ENCODE peak calls at places on chromosomes 1 and 21, in seven cellular contexts. One of them, this sample, is unnamed.

GRCh38 chr1:116497660-116498059 is 73.2 kb downstream of the CD58 start:
- DNase-seq in NCI-H1092: no peak
- DNase-seq in HCT116: no peak
- DNase-seq in coronary artery: no peak
- DNase-seq in AML-193: no peak
- DNase-seq in GDM1: no peak
- DNase-seq in HS-5: no peak
- DNase-seq in this sample: no peak

GRCh38 chr1:81582467-81582986 is 218.2 kb upstream of the ADGRL2 start:
- DNase-seq in NCI-H1092: no peak
- DNase-seq in coronary artery: no peak
- DNase-seq in AML-193: no peak
- DNase-seq in HS-5: no peak
- DNase-seq in HCT116: no peak
- DNase-seq in GDM1: no peak
- DNase-seq in this sample: no peak

GRCh38 chr1:66371233-66372005 is 162.5 kb upstream of the SGIP1 start:
- DNase-seq in NCI-H1092: no peak
- DNase-seq in AML-193: no peak
- DNase-seq in GDM1: no peak
- DNase-seq in coronary artery: no peak
- DNase-seq in HS-5: peak
- DNase-seq in HCT116: no peak
- DNase-seq in this sample: peak

GRCh38 chr1:39540504-39541031 is 36.0 kb downstream of the PABPC4 start:
- DNase-seq in coronary artery: peak
- DNase-seq in GDM1: no peak
- DNase-seq in HCT116: no peak
- DNase-seq in AML-193: no peak
- DNase-seq in HS-5: peak
- DNase-seq in NCI-H1092: no peak
- DNase-seq in this sample: no peak

GRCh38 chr1:24901791-24902470 is 28.1 kb downstream of the RUNX3 start:
- DNase-seq in GDM1: no peak
- DNase-seq in coronary artery: peak
- DNase-seq in HS-5: no peak
- DNase-seq in AML-193: no peak
- DNase-seq in HCT116: no peak
- DNase-seq in NCI-H1092: no peak
- DNase-seq in this sample: peak

GRCh38 chr21:43354666-43355065 is 72.3 kb downstream of the SIK1 start:
- DNase-seq in AML-193: no peak
- DNase-seq in coronary artery: no peak
- DNase-seq in NCI-H1092: no peak
- DNase-seq in GDM1: no peak
- DNase-seq in HCT116: no peak
- DNase-seq in HS-5: no peak
- DNase-seq in this sample: no peak

GRCh38 chr1:46429436-46429835 is 35.3 kb downstream of the FAAH start:
- DNase-seq in NCI-H1092: no peak
- DNase-seq in coronary artery: no peak
- DNase-seq in GDM1: no peak
- DNase-seq in HCT116: no peak
- DNase-seq in AML-193: no peak
- DNase-seq in HS-5: no peak
- DNase-seq in this sample: no peak

GRCh38 chr1:44677201-44677520 is 2.6 kb downstream of the ARMH1 start:
- DNase-seq in NCI-H1092: no peak
- DNase-seq in HCT116: no peak
- DNase-seq in HS-5: peak
- DNase-seq in coronary artery: no peak
- DNase-seq in GDM1: no peak
- DNase-seq in AML-193: peak
- DNase-seq in this sample: no peak

GRCh38 chr1:2526824-2527552 is 592 bp upstream of the PANK4 start:
- DNase-seq in AML-193: no peak
- DNase-seq in HS-5: no peak
- DNase-seq in NCI-H1092: no peak
- DNase-seq in HCT116: no peak
- DNase-seq in coronary artery: no peak
- DNase-seq in GDM1: no peak
- DNase-seq in this sample: peak

GRCh38 chr1:177571076-177571475 is 398.8 kb downstream of the SEC16B start:
- DNase-seq in HCT116: no peak
- DNase-seq in AML-193: no peak
- DNase-seq in GDM1: no peak
- DNase-seq in HS-5: no peak
- DNase-seq in coronary artery: no peak
- DNase-seq in NCI-H1092: no peak
- DNase-seq in this sample: no peak

GRCh38 chr1:51583532-51583931 is 33.4 kb upstream of the OSBPL9 start:
- DNase-seq in HCT116: no peak
- DNase-seq in HS-5: no peak
- DNase-seq in NCI-H1092: no peak
- DNase-seq in GDM1: no peak
- DNase-seq in AML-193: no peak
- DNase-seq in coronary artery: peak
- DNase-seq in this sample: no peak

GRCh38 chr1:243343970-243344749 is 88.3 kb downstream of the SDCCAG8 start:
- DNase-seq in NCI-H1092: peak
- DNase-seq in AML-193: peak
- DNase-seq in coronary artery: no peak
- DNase-seq in HS-5: peak
- DNase-seq in GDM1: peak
- DNase-seq in HCT116: peak
- DNase-seq in this sample: no peak

GRCh38 chr21:31903896-31904295 is 31.1 kb downstream of the HUNK start:
- DNase-seq in HCT116: no peak
- DNase-seq in HS-5: no peak
- DNase-seq in GDM1: no peak
- DNase-seq in AML-193: no peak
- DNase-seq in NCI-H1092: no peak
- DNase-seq in coronary artery: no peak
- DNase-seq in this sample: no peak

GRCh38 chr21:17859661-17860060 is 40.5 kb upstream of the C21orf91 start:
- DNase-seq in NCI-H1092: no peak
- DNase-seq in HS-5: no peak
- DNase-seq in HCT116: no peak
- DNase-seq in GDM1: no peak
- DNase-seq in coronary artery: no peak
- DNase-seq in AML-193: no peak
- DNase-seq in this sample: no peak

GRCh38 chr1:8439015-8439702 is 121.2 kb downstream of the SLC45A1 start:
- DNase-seq in NCI-H1092: peak
- DNase-seq in HS-5: no peak
- DNase-seq in coronary artery: no peak
- DNase-seq in GDM1: peak
- DNase-seq in HCT116: no peak
- DNase-seq in AML-193: peak
- DNase-seq in this sample: no peak

GRCh38 chr1:15770313-15770962 is 11.8 kb downstream of the FBLIM1 start:
- DNase-seq in NCI-H1092: no peak
- DNase-seq in HCT116: no peak
- DNase-seq in AML-193: no peak
- DNase-seq in GDM1: no peak
- DNase-seq in coronary artery: no peak
- DNase-seq in HS-5: no peak
- DNase-seq in this sample: no peak

GRCh38 chr1:167518331-167518700 is at the start of gene CD247:
- DNase-seq in GDM1: no peak
- DNase-seq in HCT116: no peak
- DNase-seq in coronary artery: no peak
- DNase-seq in NCI-H1092: no peak
- DNase-seq in AML-193: peak
- DNase-seq in HS-5: no peak
- DNase-seq in this sample: peak

GRCh38 chr1:87428883-87429282 is 100.2 kb downstream of the LMO4 start:
- DNase-seq in HCT116: no peak
- DNase-seq in coronary artery: no peak
- DNase-seq in GDM1: no peak
- DNase-seq in AML-193: no peak
- DNase-seq in NCI-H1092: no peak
- DNase-seq in HS-5: no peak
- DNase-seq in this sample: no peak

GRCh38 chr1:26783646-26784022 is 4.1 kb upstream of the PIGV start:
- DNase-seq in HS-5: no peak
- DNase-seq in GDM1: no peak
- DNase-seq in coronary artery: no peak
- DNase-seq in NCI-H1092: no peak
- DNase-seq in AML-193: no peak
- DNase-seq in HCT116: no peak
- DNase-seq in this sample: no peak

GRCh38 chr1:36092166-36092797 is 3.6 kb downstream of the ADPRS start:
- DNase-seq in coronary artery: no peak
- DNase-seq in AML-193: no peak
- DNase-seq in NCI-H1092: no peak
- DNase-seq in HS-5: no peak
- DNase-seq in GDM1: no peak
- DNase-seq in HCT116: no peak
- DNase-seq in this sample: no peak

GRCh38 chr1:201506573-201507567 is at the start of gene CSRP1:
- DNase-seq in HS-5: no peak
- DNase-seq in HCT116: peak
- DNase-seq in AML-193: peak
- DNase-seq in GDM1: peak
- DNase-seq in NCI-H1092: peak
- DNase-seq in coronary artery: peak
- DNase-seq in this sample: peak

GRCh38 chr1:151723726-151724370 is 2.5 kb downstream of the RIIAD1 start:
- DNase-seq in HCT116: no peak
- DNase-seq in AML-193: no peak
- DNase-seq in NCI-H1092: no peak
- DNase-seq in GDM1: no peak
- DNase-seq in coronary artery: no peak
- DNase-seq in HS-5: no peak
- DNase-seq in this sample: no peak

GRCh38 chr1:59937636-59938210 is 11.2 kb upstream of the CYP2J2 start:
- DNase-seq in AML-193: no peak
- DNase-seq in GDM1: no peak
- DNase-seq in HS-5: no peak
- DNase-seq in HCT116: no peak
- DNase-seq in coronary artery: no peak
- DNase-seq in NCI-H1092: no peak
- DNase-seq in this sample: no peak

GRCh38 chr21:41465176-41465781 is 39.2 kb downstream of the MX1 start:
- DNase-seq in GDM1: no peak
- DNase-seq in coronary artery: no peak
- DNase-seq in NCI-H1092: no peak
- DNase-seq in HCT116: no peak
- DNase-seq in AML-193: no peak
- DNase-seq in HS-5: no peak
- DNase-seq in this sample: no peak

This sample was measured in stimulated activated naive CD8-positive, alpha-beta T cell treated with anti-CD3 and anti-CD28 coated beads, Interleukin-15, amount 100 ng/mL, for 72 hours.